ENCODE peak calls at places on chromosomes 11 and 22, in seven cellular contexts. J is PC-3; D is CD8-positive, alpha-beta memory T cell; Z is left lung; C is substantia nigra; U is epithelial cell of prostate; G is uterus. H is an unnamed sample.

GRCh38 chr11:612201-612960 is 3.4 kb downstream of the IRF7 start:
- DNase-seq in J (peak), D (no peak), Z (peak), C (no peak), U (no peak), G (peak), H (no peak)

GRCh38 chr22:49321477-49322055 is 506.1 kb downstream of the BRD1 start:
- DNase-seq in J (no peak), D (no peak), Z (no peak), C (no peak), U (no peak), G (no peak), H (no peak)

GRCh38 chr11:76073716-76074115 is 132.6 kb downstream of the WNT11 start:
- DNase-seq in J (no peak), D (no peak), Z (no peak), C (no peak), U (no peak), G (no peak), H (no peak)

GRCh38 chr11:65947603-65948125 is 2.4 kb downstream of the TSGA10IP start:
- DNase-seq in J (no peak), D (no peak), Z (peak), C (no peak), U (no peak), G (no peak), H (no peak)

GRCh38 chr11:119863811-119864601 is 135.0 kb upstream of the NECTIN1 start:
- DNase-seq in J (no peak), D (no peak), Z (no peak), C (no peak), U (no peak), G (no peak), H (no peak)

GRCh38 chr11:108733479-108734116 is 68.7 kb downstream of the DDX10 start:
- DNase-seq in J (peak), D (no peak), Z (no peak), C (no peak), U (no peak), G (no peak), H (no peak)

GRCh38 chr11:127601578-127601977 is 601.0 kb upstream of the KIRREL3 start:
- DNase-seq in J (no peak), D (no peak), Z (no peak), C (no peak), U (no peak), G (no peak), H (no peak)

GRCh38 chr22:47132428-47132825 is 370.0 kb downstream of the TBC1D22A start:
- DNase-seq in J (no peak), D (no peak), Z (peak), C (no peak), U (no peak), G (no peak), H (no peak)

GRCh38 chr11:65118097-65118837 is 766 bp upstream of the ZNHIT2 start:
- DNase-seq in J (no peak), D (no peak), Z (peak), C (no peak), U (no peak), G (no peak), H (no peak)

GRCh38 chr11:59273008-59273841 is 60.5 kb upstream of the MPEG1 start:
- DNase-seq in J (peak), D (no peak), Z (no peak), C (no peak), U (peak), G (no peak), H (no peak)

GRCh38 chr22:30481711-30482110 is 9.9 kb upstream of the SEC14L3 start:
- DNase-seq in J (no peak), D (no peak), Z (no peak), C (no peak), U (no peak), G (no peak), H (no peak)

GRCh38 chr11:112249871-112250590 is 10.6 kb downstream of the PLET1 start:
- DNase-seq in J (no peak), D (no peak), Z (no peak), C (no peak), U (no peak), G (no peak), H (no peak)

GRCh38 chr11:57491371-57492061 is 24.0 kb downstream of the SLC43A1 start:
- DNase-seq in J (no peak), D (peak), Z (no peak), C (no peak), U (no peak), G (no peak), H (peak)

GRCh38 chr22:46011627-46012181 is 34.7 kb upstream of the WNT7B start:
- DNase-seq in J (no peak), D (no peak), Z (no peak), C (no peak), U (no peak), G (peak), H (no peak)

GRCh38 chr11:62124186-62125113 is 639 bp downstream of the INCENP start:
- DNase-seq in J (peak), D (no peak), Z (no peak), C (no peak), U (peak), G (no peak), H (no peak)

GRCh38 chr22:27194096-27194748 is 536.8 kb downstream of the MIAT start:
- DNase-seq in J (no peak), D (no peak), Z (no peak), C (no peak), U (no peak), G (no peak), H (no peak)

GRCh38 chr11:134882141-134882540 is 470.1 kb upstream of the B3GAT1 start:
- DNase-seq in J (no peak), D (no peak), Z (no peak), C (no peak), U (no peak), G (no peak), H (no peak)

GRCh38 chr22:30305906-30306628 is 16.8 kb upstream of the CASTOR1 start:
- DNase-seq in J (no peak), D (no peak), Z (no peak), C (no peak), U (no peak), G (no peak), H (no peak)

GRCh38 chr11:10255388-10256125 is 38.5 kb downstream of the SBF2 start:
- DNase-seq in J (no peak), D (no peak), Z (no peak), C (no peak), U (no peak), G (no peak), H (no peak)

GRCh38 chr11:46485852-46486443 is 94.4 kb upstream of the CHRM4 start:
- DNase-seq in J (no peak), D (no peak), Z (no peak), C (no peak), U (no peak), G (no peak), H (no peak)
- H3K27ac ChIP-seq in J (no peak), D (no peak), Z (no peak), C (no peak), U (no peak), G (no peak), H (no peak)

DNA sequence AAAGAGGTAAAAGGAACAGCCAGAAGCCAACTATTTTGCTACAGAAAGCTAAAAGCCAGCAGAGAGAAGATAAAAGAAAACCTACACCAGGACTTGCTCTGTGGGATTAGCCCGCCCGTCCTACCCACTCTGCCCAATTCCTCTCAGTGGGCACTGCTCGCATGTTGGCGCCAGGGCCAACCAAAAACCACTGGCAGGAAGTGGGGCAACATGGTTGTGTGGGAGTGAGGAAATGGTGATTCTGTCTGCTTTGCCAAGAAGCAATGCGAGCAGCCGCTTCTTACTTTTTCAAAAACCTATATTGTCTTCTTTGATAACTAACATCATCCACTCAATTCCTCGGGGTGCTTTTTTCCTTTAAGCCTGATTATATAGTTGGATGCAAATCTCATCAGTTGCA is 14.2 kb upstream of the APOA1 start:
- DNase-seq in J (no peak), D (peak), Z (peak), C (no peak), U (no peak), G (no peak), H (no peak)
- H3K27ac ChIP-seq in J (peak), D (peak), Z (no peak), C (no peak), U (no peak), G (no peak), H (peak)

DNA sequence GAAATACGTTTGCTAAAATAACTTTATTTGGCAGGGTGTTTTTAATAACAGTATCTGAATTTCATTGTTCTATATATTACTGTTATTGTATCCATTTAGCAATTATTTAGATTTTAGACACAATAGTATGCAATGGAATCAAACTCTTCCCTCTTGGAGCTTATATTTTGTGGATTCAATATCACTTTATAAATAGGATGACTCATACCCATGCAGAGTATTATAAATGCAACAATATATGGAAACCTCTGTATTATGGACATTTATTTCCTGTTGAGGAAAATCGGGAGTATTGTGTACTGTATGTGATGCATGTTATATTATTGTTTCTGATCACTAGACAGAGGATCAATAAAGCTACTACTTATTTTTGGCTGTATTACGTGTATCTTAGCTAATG is 721 bp downstream of the METTL15 start:
- DNase-seq in J (no peak), D (no peak), Z (no peak), C (no peak), U (no peak), G (no peak), H (no peak)
- H3K27ac ChIP-seq in J (peak), D (peak), Z (no peak), C (no peak), U (peak), G (peak), H (peak)

GRCh38 chr11:87369888-87370287 is 332.2 kb downstream of the TMEM135 start:
- DNase-seq in J (no peak), D (no peak), Z (no peak), C (no peak), U (no peak), G (no peak), H (no peak)
- H3K27ac ChIP-seq in J (no peak), D (no peak), Z (no peak), C (no peak), U (no peak), G (no peak), H (no peak)